ENCODE peak calls at places on chromosomes 2 and 18, in seven cellular contexts. T is mesenchymal stem cell, B is H9, A is IMR-90, K is mesendoderm, E is trophoblast cell, Q is H1. R is an unnamed sample.

GRCh38 chr18:22349966-22350365 is 67.7 kb downstream of the CTAGE1 start:
- DNase-seq in E (peak; percentile 25), B (no peak), K (no peak), T (peak; percentile 29), A (no peak), Q (no peak), R (no peak)

GRCh38 chr2:229313591-229313990 is 42.5 kb upstream of the PID1 start:
- DNase-seq in T (peak; percentile 1), B (no peak), K (no peak), Q (no peak), E (peak; percentile 44), A (peak; percentile 28), R (no peak)

GRCh38 chr2:138421315-138421970 is 80.1 kb upstream of the SPOPL start:
- DNase-seq in B (no peak), Q (no peak), A (peak; percentile 13), K (peak; percentile 78), T (peak; percentile 1), E (peak; percentile 87), R (no peak)

GRCh38 chr2:75241696-75242095 is 42.4 kb upstream of the TACR1 start:
- DNase-seq in T (no peak), B (no peak), Q (no peak), K (peak; percentile 69), A (peak; percentile 43), E (peak; percentile 60), R (no peak)

GRCh38 chr2:182890305-182890704 is 23.9 kb upstream of the FRZB start:
- DNase-seq in A (no peak), T (no peak), E (no peak), K (no peak), Q (no peak), B (no peak), R (no peak)

GRCh38 chr2:30398488-30398887 is 48.6 kb upstream of the LCLAT1 start:
- DNase-seq in A (peak; percentile 55), K (no peak), E (no peak), B (no peak), T (peak; percentile 11), Q (no peak), R (no peak)

GRCh38 chr2:76713312-76713711 is 808.9 kb downstream of the LRRTM4 start:
- DNase-seq in Q (no peak), B (no peak), T (no peak), K (no peak), E (no peak), A (no peak), R (no peak)

GRCh38 chr2:205877501-205877900 is 195.2 kb downstream of the NRP2 start:
- DNase-seq in E (no peak), K (no peak), T (no peak), A (no peak), B (no peak), Q (no peak), R (no peak)

GRCh38 chr2:168961450-168962229 is 60.5 kb downstream of the G6PC2 start:
- DNase-seq in A (peak; percentile 72), T (peak; percentile 81), Q (no peak), B (peak; percentile 48), E (peak; percentile 96), K (peak; percentile 88), R (peak; percentile 70)

GRCh38 chr2:132943829-132944228 is 273.8 kb upstream of the LYPD1 start:
- DNase-seq in T (no peak), Q (no peak), K (no peak), A (peak; percentile 68), B (no peak), E (no peak), R (no peak)

GRCh38 chr2:27494944-27495554 is at the start of gene FNDC4:
- DNase-seq in K (peak; percentile 18), E (peak; percentile 29), B (peak; percentile 58), T (peak; percentile 18), A (no peak), Q (peak; percentile 78), R (peak; percentile 62)

GRCh38 chr2:88265352-88265960 is 95.3 kb downstream of the THNSL2 start:
- DNase-seq in Q (no peak), B (no peak), T (peak; percentile 11), K (no peak), A (peak; percentile 5), E (peak; percentile 68), R (no peak)

GRCh38 chr2:154402138-154402714 is 296.3 kb upstream of the KCNJ3 start:
- DNase-seq in A (peak; percentile 0), E (peak; percentile 31), B (no peak), Q (no peak), K (peak; percentile 39), T (peak; percentile 21), R (peak; percentile 1)

GRCh38 chr2:190181066-190181681 is 118.6 kb upstream of the MSTN start:
- DNase-seq in K (no peak), B (no peak), Q (no peak), T (no peak), A (peak; percentile 2), E (peak; percentile 18), R (peak; percentile 6)

GRCh38 chr18:51012441-51012840 is 17.6 kb upstream of the SMAD4 start:
- DNase-seq in B (no peak), Q (no peak), K (no peak), A (no peak), E (no peak), T (no peak), R (no peak)

GRCh38 chr18:51011709-51012108 is 18.3 kb upstream of the SMAD4 start:
- DNase-seq in K (no peak), B (no peak), Q (no peak), T (no peak), E (no peak), A (peak; percentile 15), R (no peak)

GRCh38 chr18:51009071-51009470 is 20.9 kb upstream of the SMAD4 start:
- DNase-seq in Q (no peak), E (no peak), T (peak; percentile 24), B (no peak), K (peak; percentile 74), A (peak; percentile 21), R (no peak)

GRCh38 chr18:51007787-51008134 is 22.3 kb upstream of the SMAD4 start:
- DNase-seq in B (no peak), Q (no peak), A (no peak), E (no peak), K (no peak), T (no peak), R (no peak)

DNA sequence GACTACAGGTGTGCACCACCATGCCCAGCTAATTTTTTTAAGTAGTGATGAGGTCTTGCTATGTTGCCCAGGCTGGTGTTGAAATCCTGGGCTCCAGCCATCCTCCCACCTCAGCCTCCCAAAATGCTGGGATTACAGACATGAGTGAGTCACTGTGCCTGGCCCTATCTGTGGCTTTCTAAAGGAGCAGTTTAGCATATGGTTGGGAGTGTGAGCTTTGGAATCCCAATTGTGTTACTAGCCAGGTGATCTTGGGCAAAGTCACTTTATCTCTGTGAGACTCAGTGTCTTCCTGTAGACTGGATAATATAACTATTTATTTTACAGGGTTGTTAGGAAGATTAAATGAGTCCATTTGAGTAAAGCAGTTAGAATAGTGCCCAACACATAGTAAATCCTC is 19.8 kb upstream of the SMAD4 start:
- DNase-seq in K (peak; percentile 35), T (no peak), B (no peak), Q (no peak), E (peak; percentile 37), A (no peak), R (no peak)
- H3K4ac ChIP-seq in K (no peak overlapping the region), T (no peak overlapping the region), B (no peak overlapping the region), Q (no peak overlapping the region), E (no peak overlapping the region), A (no peak overlapping the region), R (no peak overlapping the region)

GRCh38 chr2:21396252-21396651 is 272.5 kb downstream of the TDRD15 start:
- DNase-seq in B (no peak), A (no peak), T (peak; percentile 55), Q (no peak), E (peak; percentile 72), K (no peak), R (no peak)
- H3K4ac ChIP-seq in B (no peak overlapping the region), A (no peak overlapping the region), T (no peak overlapping the region), Q (no peak overlapping the region), E (no peak overlapping the region), K (no peak overlapping the region), R (no peak overlapping the region)

DNA sequence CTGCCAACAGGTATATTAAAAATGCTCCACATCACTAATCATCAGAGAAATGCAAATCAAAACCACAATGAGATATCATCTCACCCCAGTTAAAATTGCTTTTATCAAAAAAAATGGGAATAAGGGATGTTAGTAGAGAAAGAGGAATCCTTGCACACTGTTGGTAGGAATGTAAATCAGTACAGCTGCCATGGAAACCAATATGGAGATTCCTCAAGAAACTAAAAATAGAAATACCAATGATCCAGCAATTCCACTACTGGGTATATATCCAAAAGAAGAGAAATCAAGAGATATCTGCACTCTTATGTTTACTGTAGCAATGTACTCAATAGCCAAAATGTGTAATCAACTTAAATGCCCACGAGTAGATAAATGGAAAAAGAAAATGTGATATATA is 40.6 kb downstream of the ZRANB3 start:
- DNase-seq in T (peak; percentile 62), B (no peak), E (no peak), A (peak; percentile 66), K (peak; percentile 6), Q (no peak), R (no peak)
- H3K4ac ChIP-seq in T (no peak overlapping the region), B (no peak overlapping the region), E (no peak overlapping the region), A (no peak overlapping the region), K (no peak overlapping the region), Q (no peak overlapping the region), R (no peak overlapping the region)

GRCh38 chr2:97861177-97861576 is 134.6 kb downstream of the TMEM131 start:
- DNase-seq in Q (no peak), T (no peak), E (no peak), K (no peak), A (no peak), B (no peak), R (no peak)

GRCh38 chr2:97857553-97857952 is 138.2 kb downstream of the TMEM131 start:
- DNase-seq in B (no peak), A (no peak), E (no peak), T (no peak), Q (no peak), K (no peak), R (no peak)

GRCh38 chr2:97863829-97864228 is 131.9 kb downstream of the TMEM131 start:
- DNase-seq in E (no peak), K (no peak), B (no peak), T (no peak), A (no peak), Q (no peak), R (no peak)

GRCh38 chr2:97858442-97858841 is 137.3 kb downstream of the TMEM131 start:
- DNase-seq in Q (no peak), E (no peak), T (peak; percentile 42), K (peak; percentile 79), A (no peak), B (no peak), R (no peak)
- H3K4ac ChIP-seq in Q (no peak overlapping the region), E (no peak overlapping the region), T (no peak overlapping the region), K (no peak overlapping the region), A (no peak overlapping the region), B (no peak overlapping the region), R (no peak overlapping the region)